ENCODE peak calls at places on chromosomes 3 and 15, in ten cellular contexts. E, X, N, S, T, L, O, R, H and F are unnamed samples.

GRCh38 chr3:32304510-32304909 is 66.0 kb downstream of the CMTM8 start:
- DNase-seq in E (no peak), X (no peak), N (no peak), S (no peak), T (no peak), L (no peak), O (no peak), R (no peak), H (no peak), F (no peak)

GRCh38 chr3:184679056-184679502 is 32.8 kb downstream of the MAGEF1 start:
- DNase-seq in E (no peak), X (no peak), N (no peak), S (no peak), T (no peak), L (no peak), O (peak; percentile 31), R (no peak), H (no peak), F (peak; percentile 46)

GRCh38 chr15:48992545-48992944 is 28.8 kb upstream of the SHC4 start:
- DNase-seq in E (no peak), X (no peak), N (no peak), S (no peak), T (no peak), L (no peak), O (no peak), R (no peak), H (no peak), F (no peak)

GRCh38 chr3:179068779-179069530 is 2.7 kb downstream of the ZMAT3 start:
- DNase-seq in E (peak; percentile 24), X (peak; percentile 54), N (peak; percentile 74), S (no peak), T (no peak), L (no peak), O (peak; percentile 47), R (no peak), H (no peak), F (peak; percentile 17)

GRCh38 chr3:77446084-77446483 is 406.2 kb downstream of the ROBO2 start:
- DNase-seq in E (no peak), X (no peak), N (no peak), S (no peak), T (no peak), L (no peak), O (no peak), R (no peak), H (no peak), F (no peak)

GRCh38 chr3:111080357-111080937 is 8.8 kb downstream of the NECTIN3 start:
- DNase-seq in E (no peak), X (no peak), N (no peak), S (no peak), T (no peak), L (no peak), O (peak; percentile 68), R (no peak), H (no peak), F (no peak)

GRCh38 chr3:121552379-121552778 is 6.6 kb upstream of the POLQ start:
- DNase-seq in E (no peak), X (no peak), N (no peak), S (no peak), T (no peak), L (no peak), O (no peak), R (no peak), H (no peak), F (no peak)

GRCh38 chr3:186722457-186722856 is 5.3 kb downstream of the KNG1 start:
- DNase-seq in E (no peak), X (no peak), N (no peak), S (no peak), T (no peak), L (no peak), O (peak; percentile 5), R (no peak), H (peak; percentile 7), F (no peak)

GRCh38 chr3:188266581-188267274 is 112.8 kb downstream of the LPP start:
- DNase-seq in E (no peak), X (no peak), N (no peak), S (no peak), T (no peak), L (no peak), O (peak; percentile 92), R (no peak), H (peak; percentile 36), F (no peak)

GRCh38 chr3:152768478-152768877 is 66.5 kb upstream of the P2RY1 start:
- DNase-seq in E (no peak), X (no peak), N (no peak), S (no peak), T (no peak), L (no peak), O (no peak), R (no peak), H (no peak), F (no peak)

GRCh38 chr3:99396651-99397050 is 241.7 kb upstream of the COL8A1 start:
- DNase-seq in E (no peak), X (no peak), N (no peak), S (no peak), T (no peak), L (no peak), O (peak; percentile 81), R (no peak), H (no peak), F (no peak)

GRCh38 chr3:188946351-188946750 is 225.4 kb upstream of the TPRG1 start:
- DNase-seq in E (no peak), X (no peak), N (no peak), S (no peak), T (no peak), L (no peak), O (no peak), R (no peak), H (no peak), F (no peak)

GRCh38 chr3:7879572-7879971 is 622.1 kb upstream of the LMCD1 start:
- DNase-seq in E (no peak), X (no peak), N (no peak), S (no peak), T (no peak), L (no peak), O (no peak), R (no peak), H (no peak), F (no peak)

GRCh38 chr3:17157713-17158112 is 273.0 kb downstream of the PLCL2 start:
- DNase-seq in E (no peak), X (no peak), N (no peak), S (no peak), T (no peak), L (no peak), O (peak; percentile 31), R (no peak), H (no peak), F (no peak)

GRCh38 chr15:70722266-70723123 is 40.9 kb downstream of the UACA start:
- DNase-seq in E (no peak), X (no peak), N (no peak), S (no peak), T (no peak), L (no peak), O (peak; percentile 71), R (no peak), H (peak; percentile 45), F (no peak)

GRCh38 chr3:13500133-13500885 is 20.2 kb downstream of the HDAC11 start:
- DNase-seq in E (no peak), X (no peak), N (no peak), S (no peak), T (peak; percentile 48), L (no peak), O (no peak), R (no peak), H (no peak), F (peak; percentile 34)

GRCh38 chr3:192675958-192676649 is 51.2 kb downstream of the FGF12 start:
- DNase-seq in E (no peak), X (peak; percentile 4), N (no peak), S (no peak), T (no peak), L (no peak), O (no peak), R (no peak), H (no peak), F (no peak)

GRCh38 chr3:24100694-24101402 is 155.8 kb downstream of the NR1D2 start:
- DNase-seq in E (no peak), X (no peak), N (no peak), S (no peak), T (no peak), L (no peak), O (peak; percentile 31), R (no peak), H (no peak), F (no peak)